ENCODE peak calls at places on chromosome 7, in four cellular contexts. One of them, this sample, is unnamed.

GRCh38 chr7:78130443-78131200 is 332.0 kb downstream of the PHTF2 start:
- DNase-seq in dermis microvascular lymphatic vessel endothelial cell: no peak
- DNase-seq in T-helper 9 cell: no peak
- DNase-seq in NCI-H69: no peak
- DNase-seq in this sample: no peak

GRCh38 chr7:919114-919442 is 35.4 kb downstream of the ADAP1 start:
- DNase-seq in dermis microvascular lymphatic vessel endothelial cell: no peak
- DNase-seq in T-helper 9 cell: no peak
- DNase-seq in NCI-H69: no peak
- DNase-seq in this sample: no peak

GRCh38 chr7:106767073-106767472 is 98.0 kb upstream of the PIK3CG start:
- DNase-seq in dermis microvascular lymphatic vessel endothelial cell: no peak
- DNase-seq in T-helper 9 cell: no peak
- DNase-seq in NCI-H69: no peak
- DNase-seq in this sample: no peak

GRCh38 chr7:107045980-107046379 is 1.5 kb downstream of the PRKAR2B start:
- DNase-seq in dermis microvascular lymphatic vessel endothelial cell: no peak
- DNase-seq in T-helper 9 cell: no peak
- DNase-seq in NCI-H69: peak; percentile 12
- DNase-seq in this sample: no peak

GRCh38 chr7:113774182-113774807 is 144.5 kb downstream of the PPP1R3A start:
- DNase-seq in dermis microvascular lymphatic vessel endothelial cell: peak; percentile 54
- DNase-seq in T-helper 9 cell: no peak
- DNase-seq in NCI-H69: peak; percentile 87
- DNase-seq in this sample: no peak

GRCh38 chr7:99579956-99580777 is 17.9 kb upstream of the TMEM225B start:
- DNase-seq in dermis microvascular lymphatic vessel endothelial cell: no peak
- DNase-seq in T-helper 9 cell: peak; percentile 46
- DNase-seq in NCI-H69: peak; percentile 82
- DNase-seq in this sample: peak; percentile 27

GRCh38 chr7:36945612-36946400 is 221.5 kb upstream of the AOAH start:
- DNase-seq in dermis microvascular lymphatic vessel endothelial cell: no peak
- DNase-seq in T-helper 9 cell: no peak
- DNase-seq in NCI-H69: peak; percentile 99
- DNase-seq in this sample: no peak

GRCh38 chr7:38858281-38858884 is 50.6 kb downstream of the VPS41 start:
- DNase-seq in dermis microvascular lymphatic vessel endothelial cell: peak; percentile 84
- DNase-seq in T-helper 9 cell: no peak
- DNase-seq in NCI-H69: peak; percentile 81
- DNase-seq in this sample: no peak

GRCh38 chr7:141045126-141045841 is 28.6 kb upstream of the TMEM178B start:
- DNase-seq in dermis microvascular lymphatic vessel endothelial cell: no peak
- DNase-seq in T-helper 9 cell: no peak
- DNase-seq in NCI-H69: no peak
- DNase-seq in this sample: no peak

GRCh38 chr7:6831018-6831725 is 5.1 kb upstream of the CCZ1B start:
- DNase-seq in dermis microvascular lymphatic vessel endothelial cell: no peak
- DNase-seq in T-helper 9 cell: no peak
- DNase-seq in NCI-H69: no peak
- DNase-seq in this sample: no peak

GRCh38 chr7:101779267-101779666 is 38.2 kb upstream of the CUX1 start:
- DNase-seq in dermis microvascular lymphatic vessel endothelial cell: no peak
- DNase-seq in T-helper 9 cell: no peak
- DNase-seq in NCI-H69: no peak
- DNase-seq in this sample: no peak

GRCh38 chr7:23347007-23347681 is 48.0 kb downstream of the MALSU1 start:
- DNase-seq in dermis microvascular lymphatic vessel endothelial cell: no peak
- DNase-seq in T-helper 9 cell: no peak
- DNase-seq in NCI-H69: no peak
- DNase-seq in this sample: no peak

GRCh38 chr7:113710310-113711106 is 208.3 kb downstream of the PPP1R3A start:
- DNase-seq in dermis microvascular lymphatic vessel endothelial cell: peak; percentile 57
- DNase-seq in T-helper 9 cell: peak; percentile 5
- DNase-seq in NCI-H69: peak; percentile 91
- DNase-seq in this sample: no peak

GRCh38 chr7:70752794-70753241 is 379.1 kb upstream of the GALNT17 start:
- DNase-seq in dermis microvascular lymphatic vessel endothelial cell: no peak
- DNase-seq in T-helper 9 cell: no peak
- DNase-seq in NCI-H69: peak; percentile 71
- DNase-seq in this sample: no peak

GRCh38 chr7:47552631-47553030 is 29.3 kb downstream of the TNS3 start:
- DNase-seq in dermis microvascular lymphatic vessel endothelial cell: no peak
- DNase-seq in T-helper 9 cell: no peak
- DNase-seq in NCI-H69: no peak
- DNase-seq in this sample: no peak

GRCh38 chr7:55518836-55519235 is 53.5 kb downstream of the VOPP1 start:
- DNase-seq in dermis microvascular lymphatic vessel endothelial cell: no peak
- DNase-seq in T-helper 9 cell: no peak
- DNase-seq in NCI-H69: no peak
- DNase-seq in this sample: no peak

GRCh38 chr7:116592041-116592355 is 67.2 kb downstream of the CAV1 start:
- DNase-seq in dermis microvascular lymphatic vessel endothelial cell: no peak
- DNase-seq in T-helper 9 cell: no peak
- DNase-seq in NCI-H69: no peak
- DNase-seq in this sample: no peak

GRCh38 chr7:104794154-104794553 is 219.9 kb upstream of the KMT2E start:
- DNase-seq in dermis microvascular lymphatic vessel endothelial cell: no peak
- DNase-seq in T-helper 9 cell: no peak
- DNase-seq in NCI-H69: no peak
- DNase-seq in this sample: no peak

GRCh38 chr7:116674508-116675173 is 2.6 kb downstream of the MET start:
- DNase-seq in dermis microvascular lymphatic vessel endothelial cell: no peak
- DNase-seq in T-helper 9 cell: no peak
- DNase-seq in NCI-H69: peak; percentile 72
- DNase-seq in this sample: no peak

GRCh38 chr7:155619634-155620271 is 24.7 kb upstream of the RBM33 start:
- DNase-seq in dermis microvascular lymphatic vessel endothelial cell: no peak
- DNase-seq in T-helper 9 cell: no peak
- DNase-seq in NCI-H69: no peak
- DNase-seq in this sample: no peak

GRCh38 chr7:148637094-148637493 is 46.5 kb downstream of the C7orf33 start:
- DNase-seq in dermis microvascular lymphatic vessel endothelial cell: no peak
- DNase-seq in T-helper 9 cell: no peak
- DNase-seq in NCI-H69: no peak
- DNase-seq in this sample: no peak

GRCh38 chr7:66281678-66282593 is 76.8 kb downstream of the TPST1 start:
- DNase-seq in dermis microvascular lymphatic vessel endothelial cell: no peak
- DNase-seq in T-helper 9 cell: no peak
- DNase-seq in NCI-H69: no peak
- DNase-seq in this sample: no peak

GRCh38 chr7:5421626-5422323 is 1.9 kb downstream of the TNRC18 start:
- DNase-seq in dermis microvascular lymphatic vessel endothelial cell: no peak
- DNase-seq in T-helper 9 cell: no peak
- DNase-seq in NCI-H69: peak; percentile 75
- DNase-seq in this sample: no peak

GRCh38 chr7:114944742-114945625 is 23.1 kb downstream of the MDFIC start:
- DNase-seq in dermis microvascular lymphatic vessel endothelial cell: no peak
- DNase-seq in T-helper 9 cell: no peak
- DNase-seq in NCI-H69: peak; percentile 85
- DNase-seq in this sample: no peak

GRCh38 chr7:40186586-40186985 is 51.8 kb downstream of the SUGCT start:
- DNase-seq in dermis microvascular lymphatic vessel endothelial cell: no peak
- DNase-seq in T-helper 9 cell: no peak
- DNase-seq in NCI-H69: no peak
- DNase-seq in this sample: no peak

GRCh38 chr7:154437238-154437637 is 385.0 kb downstream of the DPP6 start:
- DNase-seq in dermis microvascular lymphatic vessel endothelial cell: no peak
- DNase-seq in T-helper 9 cell: no peak
- DNase-seq in NCI-H69: no peak
- DNase-seq in this sample: no peak

GRCh38 chr7:158246960-158247673 is 340.5 kb downstream of the PTPRN2 start:
- DNase-seq in dermis microvascular lymphatic vessel endothelial cell: no peak
- DNase-seq in T-helper 9 cell: no peak
- DNase-seq in NCI-H69: no peak
- DNase-seq in this sample: no peak

GRCh38 chr7:985915-986741 is 3.1 kb downstream of the CYP2W1 start:
- DNase-seq in dermis microvascular lymphatic vessel endothelial cell: no peak
- DNase-seq in T-helper 9 cell: no peak
- DNase-seq in NCI-H69: peak; percentile 73
- DNase-seq in this sample: no peak

This sample was measured in effector memory CD4-positive, alpha-beta T cell.